ENCODE peak calls at places on chromosomes 5 and 9, in eight cellular contexts. C is cardiac muscle cell; T is fibroblast of lung; F is dorsolateral prefrontal cortex; E is coronary artery; K is effector memory CD4-positive, alpha-beta T cell; X is stomach; N is H1. D is an unnamed sample.

GRCh38 chr5:65871182-65871581 is 55.2 kb upstream of the ERBIN start:
- DNase-seq in N (no peak), T (peak; percentile 88), K (no peak), C (peak; percentile 34), F (no peak), E (no peak), X (no peak), D (no peak)

GRCh38 chr5:54835642-54836041 is 149.8 kb downstream of the ESM1 start:
- DNase-seq in K (no peak), N (no peak), T (peak; percentile 88), E (no peak), C (peak; percentile 72), X (no peak), F (no peak), D (no peak)

GRCh38 chr5:150538007-150538917 is 30.3 kb downstream of the NDST1 start:
- DNase-seq in X (no peak), F (no peak), C (peak; percentile 36), K (no peak), E (no peak), N (no peak), T (peak; percentile 76), D (no peak)

GRCh38 chr9:127033784-127034183 is 88.7 kb downstream of the ANGPTL2 start:
- DNase-seq in C (peak; percentile 64), T (peak; percentile 37), K (no peak), E (no peak), N (no peak), X (no peak), F (no peak), D (no peak)

GRCh38 chr9:81519816-81520215 is 169.5 kb downstream of the TLE1 start:
- DNase-seq in T (peak; percentile 29), X (no peak), C (peak; percentile 12), N (no peak), K (no peak), F (no peak), E (no peak), D (no peak)

GRCh38 chr5:133433133-133433532 is 179.2 kb downstream of the FSTL4 start:
- DNase-seq in X (no peak), E (no peak), F (no peak), C (no peak), T (no peak), N (no peak), K (no peak), D (no peak)

GRCh38 chr9:95572370-95573151 is 55.8 kb upstream of the PTCH1 start:
- DNase-seq in F (no peak), K (no peak), T (peak; percentile 10), C (peak; percentile 75), X (no peak), E (no peak), N (no peak), D (peak; percentile 65)

GRCh38 chr9:93587651-93588347 is 11.4 kb downstream of the PHF2 start:
- DNase-seq in T (no peak), N (no peak), E (peak; percentile 55), F (no peak), K (no peak), C (no peak), X (no peak), D (no peak)

GRCh38 chr9:93658184-93658925 is 82.0 kb downstream of the PHF2 start:
- DNase-seq in K (no peak), C (no peak), F (no peak), X (no peak), E (peak; percentile 50), N (no peak), T (no peak), D (no peak)

GRCh38 chr9:135002336-135002735 is 84.6 kb upstream of the FCN1 start:
- DNase-seq in N (no peak), K (no peak), E (no peak), X (no peak), C (no peak), F (no peak), T (no peak), D (no peak)

GRCh38 chr5:178310130-178310865 is 77.7 kb upstream of the PHYKPL start:
- DNase-seq in N (no peak), C (no peak), K (no peak), F (no peak), T (no peak), X (no peak), E (no peak), D (no peak)

GRCh38 chr5:35345222-35345621 is 114.9 kb upstream of the PRLR start:
- DNase-seq in X (no peak), F (no peak), K (no peak), C (peak; percentile 38), N (no peak), T (no peak), E (no peak), D (no peak)

GRCh38 chr9:93663877-93664548 is 87.6 kb downstream of the PHF2 start:
- DNase-seq in C (no peak), E (no peak), K (no peak), T (no peak), N (no peak), X (no peak), F (no peak), D (no peak)

GRCh38 chr9:8366161-8366926 is 566.8 kb upstream of the DMAC1 start:
- DNase-seq in F (no peak), K (no peak), T (peak; percentile 85), E (no peak), X (no peak), N (no peak), C (peak; percentile 43), D (no peak)

GRCh38 chr5:76714771-76715483 is 999 bp upstream of the F2R start:
- DNase-seq in K (no peak), N (no peak), T (peak; percentile 24), C (peak; percentile 42), E (no peak), X (no peak), F (no peak), D (peak; percentile 66)

GRCh38 chr9:116156621-116157314 is 3.2 kb downstream of the PAPPA start:
- DNase-seq in E (peak; percentile 88), T (peak; percentile 65), F (peak; percentile 16), K (no peak), N (no peak), X (peak; percentile 43), C (peak; percentile 94), D (no peak)
- H3K27ac ChIP-seq in E (peak overlapping the region; percentile 79), T (peak overlapping the region; percentile 79), F (no peak overlapping the region), K (no peak overlapping the region), N (no peak overlapping the region), X (peak overlapping the region; percentile 65), C (peak overlapping the region; percentile 44), D (peak overlapping the region; percentile 80)

GRCh38 chr9:73348485-73348884 is 196.8 kb downstream of the ANXA1 start:
- DNase-seq in T (peak; percentile 8), N (no peak), X (no peak), C (peak; percentile 6), E (no peak), F (no peak), K (no peak), D (no peak)

GRCh38 chr9:73344060-73344459 is 192.4 kb downstream of the ANXA1 start:
- DNase-seq in E (no peak), K (no peak), N (no peak), F (no peak), T (no peak), C (no peak), X (no peak), D (no peak)

GRCh38 chr9:73347123-73347522 is 195.5 kb downstream of the ANXA1 start:
- DNase-seq in X (no peak), F (no peak), C (no peak), N (no peak), T (peak; percentile 18), K (no peak), E (no peak), D (no peak)

GRCh38 chr9:73347720-73348119 is 196.1 kb downstream of the ANXA1 start:
- DNase-seq in C (no peak), T (peak; percentile 60), E (no peak), F (no peak), K (no peak), X (no peak), N (no peak), D (no peak)

DNA sequence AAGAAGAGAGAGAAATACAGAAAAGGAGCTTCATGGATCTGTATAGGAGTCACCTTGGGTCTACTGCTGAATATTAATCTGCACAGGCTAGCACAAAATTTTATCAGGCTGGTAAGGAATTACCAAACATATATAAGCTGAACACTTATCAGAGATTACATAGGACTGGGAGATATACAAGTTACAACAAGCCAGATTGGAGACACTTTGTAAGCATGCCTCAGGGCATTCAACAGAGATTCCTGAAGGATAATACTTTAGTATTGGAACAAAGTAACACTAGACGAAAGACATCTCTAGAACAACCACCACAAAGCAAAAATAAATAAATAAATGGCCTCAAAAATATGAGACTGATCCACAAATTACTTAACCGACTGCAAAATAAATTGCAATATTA is 197.8 kb downstream of the ANXA1 start:
- DNase-seq in F (no peak), T (no peak), K (no peak), E (no peak), C (no peak), X (no peak), N (no peak), D (no peak)
- H3K4me3 ChIP-seq in F (no peak overlapping the region), T (no peak overlapping the region), K (no peak overlapping the region), E (no peak overlapping the region), C (no peak overlapping the region), X (no peak overlapping the region), N (no peak overlapping the region), D (no peak overlapping the region)

DNA sequence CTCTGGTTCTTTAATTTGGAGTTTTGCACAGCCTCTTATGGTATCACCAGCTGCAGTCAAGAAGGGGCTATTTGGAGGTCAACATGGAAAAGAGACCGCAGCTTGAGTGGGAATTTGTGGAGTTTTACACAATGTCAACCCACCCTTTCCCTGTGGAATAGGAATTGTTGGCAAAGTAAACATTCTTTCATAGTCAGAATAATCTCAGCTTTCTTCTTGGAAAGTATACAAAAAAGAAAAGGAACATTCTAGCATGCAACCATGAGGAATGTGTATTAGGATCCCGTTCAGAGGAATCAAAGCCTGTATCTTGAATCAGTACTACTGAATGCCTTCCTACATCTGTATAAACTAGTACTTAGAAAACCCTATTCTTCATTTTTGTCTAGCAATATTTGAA is 107.6 kb downstream of the LURAP1L start:
- DNase-seq in T (peak; percentile 78), K (no peak), X (no peak), F (no peak), C (peak; percentile 83), N (no peak), E (no peak), D (no peak)
- H3K27ac ChIP-seq in T (no peak overlapping the region), K (no peak overlapping the region), X (peak overlapping the region; percentile 51), F (no peak overlapping the region), C (no peak overlapping the region), N (no peak overlapping the region), E (peak overlapping the region; percentile 19), D (no peak overlapping the region)

DNA sequence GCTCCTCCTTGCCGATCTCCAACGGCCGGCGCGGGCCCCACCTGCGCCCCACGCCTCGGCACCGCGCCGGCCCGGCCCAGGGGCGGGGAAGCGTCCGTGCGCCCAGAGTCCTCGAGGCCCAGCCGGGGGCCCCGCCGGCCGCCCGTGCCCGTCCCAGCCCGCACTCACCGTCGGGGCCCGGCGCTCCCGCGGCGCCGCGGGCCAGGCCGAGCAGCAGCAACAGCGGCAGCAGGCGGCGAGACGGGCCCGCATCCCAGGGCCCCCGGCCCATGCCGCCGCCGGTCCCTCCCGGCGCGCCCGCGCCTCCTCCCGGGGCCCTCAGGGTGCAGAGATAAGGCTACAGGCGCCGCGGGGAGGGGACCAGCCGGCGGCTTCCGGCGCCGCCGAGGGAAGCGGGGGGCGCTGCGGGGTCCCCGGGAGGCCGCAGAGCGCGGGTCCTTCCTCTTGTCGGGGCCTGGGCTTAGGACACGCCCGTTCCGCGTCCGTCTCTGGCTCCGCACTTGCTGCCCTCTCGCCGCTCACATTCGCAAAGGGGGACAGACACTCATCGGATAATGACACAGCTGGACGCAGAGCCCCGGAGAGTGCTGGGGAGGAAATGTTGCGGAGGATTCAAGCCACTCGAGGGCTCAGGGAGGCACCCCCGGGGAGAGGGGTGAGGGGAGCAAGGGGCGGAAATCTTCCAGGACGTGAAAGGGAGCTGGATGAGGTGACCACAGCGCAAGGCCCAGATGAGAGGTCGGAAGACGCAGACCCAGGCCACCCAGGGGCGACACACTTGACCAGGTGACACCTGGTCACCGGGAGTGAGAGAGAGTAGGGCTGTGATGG is at the start of gene SUSD1:
- DNase-seq in X (peak; percentile 38), T (peak; percentile 27), E (peak; percentile 78), F (no peak), C (peak; percentile 32), K (peak; percentile 29), N (no peak), D (no peak)
- H3K4me3 ChIP-seq in X (peak within 1 kb of the TSS; percentile 67), T (peak within 1 kb of the TSS; percentile 61), E (peak within 1 kb of the TSS; percentile 69), F (peak within 1 kb of the TSS; percentile 62), C (peak within 1 kb of the TSS; percentile 64), K (peak within 1 kb of the TSS; percentile 42), N (peak within 1 kb of the TSS; percentile 71), D (peak within 1 kb of the TSS; percentile 86)

D was measured in SK-N-MC.